ENCODE peak calls at places on chromosomes 4 and X, in ten cellular contexts. P is HL-60; R is body of pancreas; X is CD4-positive, CD25-positive, alpha-beta regulatory T cell; G is heart left ventricle; K is right atrium auricular region; S is lower lobe of right lung; H is CD8-positive, alpha-beta memory T cell; B is IMR-90; N is uterus. O is an unnamed sample. For H3K27me3, the result is how much of the 10 kb centered on the place peaks cover.

GRCh38 chr4:81601270-81601694 is 129.6 kb upstream of the RASGEF1B start:
- DNase-seq in P (no peak), R (no peak), X (no peak), G (no peak), K (no peak), S (no peak), H (no peak), B (no peak), N (no peak), O (no peak)

GRCh38 chrX:24720036-24720435 is 26.3 kb downstream of the POLA1 start:
- DNase-seq in P (no peak), R (no peak), X (no peak), G (no peak), K (no peak), S (no peak), H (no peak), B (no peak), N (no peak), O (no peak)

GRCh38 chrX:44203791-44204190 is 139.7 kb downstream of the EFHC2 start:
- DNase-seq in P (no peak), R (no peak), X (no peak), G (no peak), K (no peak), S (no peak), H (no peak), B (no peak), N (no peak), O (no peak)

GRCh38 chr4:148978301-148978700 is 536.1 kb upstream of the NR3C2 start:
- DNase-seq in P (no peak), R (no peak), X (no peak), G (no peak), K (no peak), S (no peak), H (no peak), B (no peak), N (no peak), O (no peak)

GRCh38 chrX:78029663-78030062 is 60.2 kb upstream of the PGAM4 start:
- DNase-seq in P (peak), R (peak), X (no peak), G (no peak), K (no peak), S (no peak), H (no peak), B (peak), N (no peak), O (peak)

GRCh38 chr4:52038109-52038912 is at the start of gene SGCB:
- DNase-seq in P (peak), R (peak), X (peak), G (peak), K (peak), S (peak), H (peak), B (peak), N (peak), O (peak)

GRCh38 chr4:82721819-82722423 is 76.7 kb downstream of the SCD5 start:
- DNase-seq in P (peak), R (peak), X (no peak), G (peak), K (no peak), S (no peak), H (no peak), B (peak), N (no peak), O (peak)

GRCh38 chr4:77240469-77241066 is 83.6 kb downstream of the CCNG2 start:
- DNase-seq in P (peak), R (peak), X (peak), G (peak), K (no peak), S (peak), H (peak), B (peak), N (no peak), O (peak)

GRCh38 chr4:125985856-125986255 is 671.1 kb downstream of the FAT4 start:
- DNase-seq in P (no peak), R (no peak), X (no peak), G (no peak), K (no peak), S (no peak), H (no peak), B (no peak), N (no peak), O (peak)

GRCh38 chr4:181647396-181648107 is 595.6 kb upstream of the TENM3 start:
- DNase-seq in P (no peak), R (no peak), X (no peak), G (no peak), K (no peak), S (no peak), H (no peak), B (peak), N (no peak), O (no peak)

GRCh38 chr4:141021397-141022194 is 111.7 kb downstream of the RNF150 start:
- DNase-seq in P (no peak), R (no peak), X (no peak), G (no peak), K (no peak), S (no peak), H (no peak), B (no peak), N (no peak), O (no peak)

GRCh38 chrX:12984629-12985303 is 9.9 kb downstream of the TMSB4X start:
- DNase-seq in P (no peak), R (peak), X (peak), G (no peak), K (no peak), S (no peak), H (peak), B (peak), N (no peak), O (no peak)

GRCh38 chrX:24259544-24260240 is 54.2 kb downstream of the SUPT20HL2 start:
- DNase-seq in P (peak), R (peak), X (no peak), G (no peak), K (no peak), S (no peak), H (no peak), B (peak), N (no peak), O (peak)

GRCh38 chr4:66108898-66109297 is 438.6 kb upstream of the EPHA5 start:
- DNase-seq in P (no peak), R (no peak), X (no peak), G (no peak), K (no peak), S (no peak), H (no peak), B (no peak), N (no peak), O (no peak)

GRCh38 chr4:108890491-108890890 is 127.6 kb upstream of the ETNPPL start:
- DNase-seq in P (no peak), R (no peak), X (no peak), G (no peak), K (no peak), S (no peak), H (no peak), B (no peak), N (no peak), O (peak)

GRCh38 chr4:108893474-108893873 is 130.6 kb upstream of the ETNPPL start:
- DNase-seq in P (no peak), R (no peak), X (no peak), G (no peak), K (no peak), S (no peak), H (no peak), B (no peak), N (no peak), O (no peak)

GRCh38 chr4:108891921-108892320 is 129.1 kb upstream of the ETNPPL start:
- DNase-seq in P (no peak), R (no peak), X (no peak), G (no peak), K (no peak), S (no peak), H (no peak), B (no peak), N (no peak), O (peak)

GRCh38 chr4:108887034-108887433 is 124.2 kb upstream of the ETNPPL start:
- DNase-seq in P (no peak), R (no peak), X (no peak), G (no peak), K (no peak), S (no peak), H (no peak), B (no peak), N (no peak), O (no peak)

GRCh38 chr4:108889696-108890475 is 127.0 kb upstream of the ETNPPL start:
- DNase-seq in P (no peak), R (no peak), X (no peak), G (no peak), K (no peak), S (no peak), H (no peak), B (no peak), N (no peak), O (peak)
- H3K27me3 ChIP-seq in P (under half), R (under half), X (under half), G (under half), K (under half), S (under half), H (under half), B (under half), N (under half), O (under half)

GRCh38 chr4:25308761-25309160 is 3.8 kb upstream of the ZCCHC4 start:
- DNase-seq in P (no peak), R (no peak), X (no peak), G (no peak), K (no peak), S (no peak), H (no peak), B (peak), N (no peak), O (no peak)
- H3K27ac ChIP-seq in P (no peak), R (no peak), X (no peak), G (no peak), K (no peak), S (no peak), H (no peak), B (no peak), N (no peak), O (no peak)

DNA sequence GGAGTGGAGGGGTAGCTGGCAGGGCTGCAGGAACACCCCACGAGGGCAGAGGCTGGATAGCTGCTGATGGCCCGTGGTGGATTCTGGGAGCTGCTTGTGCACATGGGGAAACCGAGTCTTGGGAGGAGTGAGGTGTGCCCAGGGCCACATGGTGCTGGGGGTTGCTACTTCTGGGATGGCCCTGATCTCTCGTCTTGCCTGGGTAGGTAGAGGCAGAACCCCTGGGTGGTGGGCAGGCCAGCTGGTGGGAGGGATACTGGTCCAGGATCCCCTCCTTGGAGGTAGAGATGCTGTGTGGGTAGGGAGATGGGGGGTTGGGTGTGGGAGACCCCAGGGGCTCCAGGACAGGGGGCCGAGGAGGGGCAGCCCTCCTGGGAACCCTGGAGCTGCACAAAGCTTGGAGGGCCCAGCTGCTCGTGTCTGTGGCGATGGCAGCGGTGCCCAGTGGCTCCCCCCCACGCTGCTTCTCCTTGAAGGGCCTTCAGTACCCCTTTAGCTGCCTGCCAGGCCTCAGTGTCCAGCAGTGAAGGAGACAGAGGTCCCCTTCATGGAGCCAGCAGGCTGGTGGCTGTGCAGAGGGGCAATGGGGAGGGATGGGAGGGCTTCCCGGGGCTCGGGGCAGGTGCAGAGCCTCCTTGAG is 3.2 kb downstream of the NAT8L start:
- DNase-seq in P (no peak), R (no peak), X (no peak), G (no peak), K (no peak), S (peak), H (peak), B (no peak), N (no peak), O (no peak)
- H3K4me3 ChIP-seq in P (no peak), R (no peak), X (no peak), G (no peak), K (no peak), S (no peak), H (no peak), B (no peak), N (no peak), O (no peak)

GRCh38 chr4:6472387-6473263 is at the start of gene PPP2R2C:
- DNase-seq in P (no peak), R (no peak), X (no peak), G (no peak), K (peak), S (no peak), H (no peak), B (no peak), N (no peak), O (no peak)

GRCh38 chr4:6474053-6474568 is 1.7 kb upstream of the PPP2R2C start:
- DNase-seq in P (no peak), R (no peak), X (no peak), G (no peak), K (peak), S (no peak), H (no peak), B (no peak), N (no peak), O (no peak)

GRCh38 chr4:6472008-6472386 is 417 bp downstream of the PPP2R2C start:
- DNase-seq in P (no peak), R (no peak), X (no peak), G (no peak), K (peak), S (no peak), H (no peak), B (no peak), N (no peak), O (no peak)

GRCh38 chr4:6474705-6475457 is 2.5 kb upstream of the PPP2R2C start:
- DNase-seq in P (no peak), R (no peak), X (no peak), G (no peak), K (peak), S (no peak), H (no peak), B (no peak), N (no peak), O (no peak)

GRCh38 chr4:6473264-6474052 is 1.0 kb upstream of the PPP2R2C start:
- DNase-seq in P (no peak), R (no peak), X (no peak), G (no peak), K (peak), S (no peak), H (no peak), B (no peak), N (no peak), O (no peak)
- H3K27me3 ChIP-seq in P (under half), R (under half), X (under half), G (under half), K (under half), S (half or more), H (under half), B (under half), N (under half), O (half or more)

GRCh38 chr4:30722916-30723270 is 2.7 kb downstream of the PCDH7 start:
- DNase-seq in P (no peak), R (no peak), X (no peak), G (no peak), K (no peak), S (no peak), H (no peak), B (no peak), N (no peak), O (peak)
- H3K27ac ChIP-seq in P (no peak), R (no peak), X (no peak), G (peak), K (no peak), S (no peak), H (no peak), B (no peak), N (peak), O (peak)

GRCh38 chrX:74371823-74372222 is 49.5 kb upstream of the SLC16A2 start:
- DNase-seq in P (no peak), R (no peak), X (no peak), G (no peak), K (no peak), S (no peak), H (no peak), B (no peak), N (no peak), O (no peak)
- H3K4me3 ChIP-seq in P (no peak), R (no peak), X (no peak), G (no peak), K (no peak), S (no peak), H (no peak), B (no peak), N (no peak), O (no peak)

GRCh38 chr4:3824521-3825270 is 58.5 kb downstream of the ADRA2C start:
- DNase-seq in P (no peak), R (no peak), X (no peak), G (peak), K (no peak), S (peak), H (no peak), B (no peak), N (no peak), O (no peak)

GRCh38 chr4:3827616-3828492 is 61.7 kb downstream of the ADRA2C start:
- DNase-seq in P (no peak), R (peak), X (no peak), G (peak), K (peak), S (peak), H (peak), B (peak), N (peak), O (peak)

GRCh38 chr4:3828546-3828945 is 62.4 kb downstream of the ADRA2C start:
- DNase-seq in P (no peak), R (no peak), X (no peak), G (no peak), K (no peak), S (peak), H (peak), B (no peak), N (no peak), O (no peak)

GRCh38 chr4:3825530-3825929 is 59.3 kb downstream of the ADRA2C start:
- DNase-seq in P (no peak), R (no peak), X (no peak), G (peak), K (no peak), S (peak), H (no peak), B (no peak), N (no peak), O (no peak)

DNA sequence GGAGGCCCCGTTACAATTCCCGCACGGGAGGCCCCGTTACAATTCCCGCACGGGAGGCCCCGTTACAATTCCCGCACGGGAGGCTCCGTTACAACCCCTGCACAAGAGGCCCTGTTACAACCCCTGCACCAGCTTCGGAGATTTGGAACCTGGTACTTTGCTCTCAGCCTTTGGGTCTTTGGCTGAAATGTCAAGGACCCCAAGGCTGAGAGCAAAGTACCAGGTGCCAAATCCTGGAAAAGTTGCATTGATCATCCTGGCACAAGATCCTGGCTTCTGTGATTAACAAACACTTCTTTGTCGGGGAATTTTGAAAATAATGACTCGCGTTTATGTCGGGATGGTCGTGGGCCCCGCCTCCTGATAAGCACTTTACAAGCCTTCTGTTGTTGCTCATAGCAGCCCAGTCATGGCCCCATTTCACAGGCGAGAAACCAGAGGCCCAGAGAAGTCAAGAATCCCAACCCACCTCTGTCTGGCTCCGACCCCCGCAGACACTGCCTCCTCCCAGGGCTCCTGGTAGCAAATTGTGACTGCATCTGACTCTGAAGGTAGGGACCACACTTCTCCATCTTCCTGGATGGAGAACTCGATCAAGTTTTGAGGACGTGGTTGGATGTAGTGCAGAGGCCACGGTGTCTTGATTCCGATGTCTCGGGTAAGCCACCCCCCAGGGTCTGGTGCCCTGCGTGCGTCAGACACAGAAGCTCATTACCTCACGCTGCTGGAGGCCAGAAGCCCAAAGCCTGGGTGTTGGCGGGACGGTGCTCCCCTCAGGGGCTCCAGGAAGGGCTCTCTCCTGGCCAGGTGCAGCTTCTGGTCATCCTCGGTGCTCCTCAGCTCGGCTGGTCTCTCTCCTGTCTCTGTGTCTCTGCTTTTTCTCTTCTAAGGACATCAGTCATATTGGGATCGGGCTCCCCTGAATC is 60.3 kb downstream of the ADRA2C start:
- DNase-seq in P (no peak), R (peak), X (no peak), G (peak), K (no peak), S (peak), H (no peak), B (no peak), N (no peak), O (no peak)
- H3K27me3 ChIP-seq in P (under half), R (under half), X (under half), G (under half), K (under half), S (under half), H (under half), B (under half), N (under half), O (under half)